ENCODE peak calls at places on chromosome 20, in five cellular contexts. M is heart left ventricle, W is T-helper 9 cell, Q is fibroblast of the conjunctiva, B is cardiac muscle cell. Y is an unnamed sample.

GRCh38 chr20:62940875-62941274 is 2.9 kb downstream of the GID8 start:
- DNase-seq in M (no peak), W (no peak), Q (no peak), B (no peak), Y (no peak)

GRCh38 chr20:24785141-24785924 is 163.7 kb upstream of the CST7 start:
- DNase-seq in M (no peak), W (no peak), Q (no peak), B (no peak), Y (no peak)

GRCh38 chr20:10430000-10430466 is 4.0 kb downstream of the MKKS start:
- DNase-seq in M (no peak), W (no peak), Q (no peak), B (no peak), Y (no peak)

GRCh38 chr20:47318596-47319516 is 37.6 kb downstream of the ZMYND8 start:
- DNase-seq in M (peak; percentile 83), W (no peak), Q (peak; percentile 73), B (peak; percentile 84), Y (peak; percentile 85)

GRCh38 chr20:49685809-49686208 is 27.9 kb downstream of the B4GALT5 start:
- DNase-seq in M (no peak), W (no peak), Q (peak; percentile 62), B (no peak), Y (no peak)

GRCh38 chr20:62370807-62371587 is 3.9 kb upstream of the LAMA5 start:
- DNase-seq in M (no peak), W (no peak), Q (no peak), B (no peak), Y (no peak)

GRCh38 chr20:61773081-61773631 is 292.5 kb downstream of the TAF4 start:
- DNase-seq in M (no peak), W (no peak), Q (no peak), B (no peak), Y (no peak)

GRCh38 chr20:48170625-48171024 is 385.3 kb upstream of the SULF2 start:
- DNase-seq in M (no peak), W (no peak), Q (no peak), B (no peak), Y (no peak)

GRCh38 chr20:63323298-63323820 is 30.4 kb downstream of the COL20A1 start:
- DNase-seq in M (no peak), W (no peak), Q (no peak), B (no peak), Y (peak; percentile 15)

GRCh38 chr20:53714524-53714923 is 120.9 kb upstream of the ZNF217 start:
- DNase-seq in M (no peak), W (no peak), Q (no peak), B (no peak), Y (no peak)

GRCh38 chr20:58393299-58393698 is 4.3 kb downstream of the VAPB start:
- DNase-seq in M (no peak), W (no peak), Q (no peak), B (no peak), Y (no peak)

GRCh38 chr20:20363449-20364015 is 4.4 kb upstream of the INSM1 start:
- DNase-seq in M (no peak), W (no peak), Q (no peak), B (peak; percentile 5), Y (no peak)

GRCh38 chr20:50298554-50299324 is 108.1 kb downstream of the CEBPB start:
- DNase-seq in M (no peak), W (no peak), Q (no peak), B (no peak), Y (peak; percentile 26)

GRCh38 chr20:59159091-59159821 is 4.4 kb upstream of the ZNF831 start:
- DNase-seq in M (no peak), W (peak; percentile 64), Q (no peak), B (peak; percentile 13), Y (no peak)

GRCh38 chr20:16544949-16545348 is 28.3 kb downstream of the KIF16B start:
- DNase-seq in M (no peak), W (no peak), Q (no peak), B (no peak), Y (no peak)

GRCh38 chr20:60236613-60237012 is 278.4 kb downstream of the CDH26 start:
- DNase-seq in M (no peak), W (no peak), Q (no peak), B (no peak), Y (no peak)

GRCh38 chr20:41293269-41294037 is 24.1 kb downstream of the ZHX3 start:
- DNase-seq in M (peak; percentile 35), W (no peak), Q (no peak), B (no peak), Y (no peak)

GRCh38 chr20:34037121-34037520 is 43.4 kb downstream of the RALY start:
- DNase-seq in M (no peak), W (peak; percentile 4), Q (no peak), B (no peak), Y (no peak)

GRCh38 chr20:252801-253200 is 4.7 kb upstream of the DEFB132 start:
- DNase-seq in M (no peak), W (no peak), Q (no peak), B (no peak), Y (no peak)

GRCh38 chr20:32820698-32821378 is 1.1 kb downstream of the MAPRE1 start:
- DNase-seq in M (no peak), W (no peak), Q (no peak), B (no peak), Y (no peak)

GRCh38 chr20:19275630-19276071 is 63.2 kb downstream of the SLC24A3 start:
- DNase-seq in M (peak; percentile 85), W (no peak), Q (peak; percentile 81), B (no peak), Y (peak; percentile 72)

GRCh38 chr20:9388160-9388825 is 126.1 kb upstream of the LAMP5 start:
- DNase-seq in M (no peak), W (no peak), Q (no peak), B (no peak), Y (no peak)

GRCh38 chr20:16205505-16205904 is 367.7 kb downstream of the KIF16B start:
- DNase-seq in M (no peak), W (no peak), Q (no peak), B (no peak), Y (no peak)

GRCh38 chr20:288956-289692 is 1.4 kb downstream of the C20orf96 start:
- DNase-seq in M (no peak), W (no peak), Q (no peak), B (no peak), Y (no peak)

GRCh38 chr20:32642257-32643046 is 31.3 kb downstream of the C20orf203 start:
- DNase-seq in M (peak; percentile 44), W (no peak), Q (no peak), B (no peak), Y (no peak)

GRCh38 chr20:10250902-10251301 is 32.3 kb downstream of the SNAP25 start:
- DNase-seq in M (no peak), W (no peak), Q (no peak), B (no peak), Y (no peak)

GRCh38 chr20:15902493-15902892 is 670.8 kb downstream of the KIF16B start:
- DNase-seq in M (no peak), W (no peak), Q (no peak), B (no peak), Y (no peak)

GRCh38 chr20:43349841-43350240 is 107.9 kb upstream of the SRSF6 start:
- DNase-seq in M (no peak), W (no peak), Q (no peak), B (no peak), Y (no peak)

GRCh38 chr20:36525620-36526365 is 15.5 kb upstream of the MYL9 start:
- DNase-seq in M (no peak), W (no peak), Q (no peak), B (no peak), Y (no peak)

GRCh38 chr20:53126185-53126584 is 154.0 kb downstream of the TSHZ2 start:
- DNase-seq in M (no peak), W (no peak), Q (no peak), B (no peak), Y (no peak)

GRCh38 chr20:54608978-54609377 is 133.6 kb downstream of the DOK5 start:
- DNase-seq in M (no peak), W (no peak), Q (no peak), B (no peak), Y (no peak)

GRCh38 chr20:9389321-9389720 is 125.1 kb upstream of the LAMP5 start:
- DNase-seq in M (no peak), W (no peak), Q (no peak), B (no peak), Y (no peak)

GRCh38 chr20:59816146-59816743 is 117.2 kb downstream of the SYCP2 start:
- DNase-seq in M (no peak), W (no peak), Q (no peak), B (no peak), Y (no peak)

Y was measured in Right ventricle myocardium superior.